ENCODE peak calls at places on chromosomes 11 and 22, in six cellular contexts. T is mucosa of descending colon; D is adipocyte; J is CD8-positive, alpha-beta T cell; F is neuronal stem cell; R is CD8-positive, alpha-beta memory T cell. V is an unnamed sample.

GRCh38 chr11:1487091-1487850 is 692 bp upstream of the MOB2 start:
- DNase-seq in T (peak; percentile 46), D (no peak), J (no peak), F (no peak), R (no peak), V (peak; percentile 16)

GRCh38 chr22:42961815-42962214 is 53.1 kb downstream of the PACSIN2 start:
- DNase-seq in T (peak; percentile 57), D (no peak), J (no peak), F (no peak), R (no peak), V (no peak)

GRCh38 chr11:57358543-57358961 is 20.4 kb downstream of the P2RX3 start:
- DNase-seq in T (no peak), D (no peak), J (no peak), F (no peak), R (no peak), V (no peak)

GRCh38 chr11:69535928-69536327 is 54.5 kb downstream of the LINC01488 start:
- DNase-seq in T (no peak), D (no peak), J (no peak), F (no peak), R (no peak), V (no peak)

GRCh38 chr22:44676441-44677298 is 25.3 kb upstream of the PRR5 start:
- DNase-seq in T (peak; percentile 78), D (peak; percentile 24), J (peak; percentile 11), F (no peak), R (no peak), V (no peak)

GRCh38 chr11:28110108-28110838 is 2.1 kb downstream of the METTL15 start:
- DNase-seq in T (peak; percentile 83), D (peak; percentile 86), J (peak; percentile 45), F (peak; percentile 35), R (peak; percentile 30), V (peak; percentile 76)

GRCh38 chr11:77130763-77131513 is 2.9 kb downstream of the MYO7A start:
- DNase-seq in T (no peak), D (peak; percentile 23), J (no peak), F (no peak), R (no peak), V (peak; percentile 97)

GRCh38 chr11:126415669-126416420 is 60.4 kb downstream of the ST3GAL4 start:
- DNase-seq in T (peak; percentile 67), D (no peak), J (no peak), F (no peak), R (no peak), V (no peak)

GRCh38 chr11:64060861-64061444 is 25.2 kb downstream of the FLRT1 start:
- DNase-seq in T (peak; percentile 52), D (peak; percentile 69), J (peak; percentile 56), F (peak; percentile 70), R (peak; percentile 38), V (no peak)

GRCh38 chr11:114302663-114303062 is 6.5 kb downstream of the NNMT start:
- DNase-seq in T (no peak), D (no peak), J (no peak), F (peak; percentile 20), R (no peak), V (no peak)

GRCh38 chr11:14773755-14774154 is 118.3 kb downstream of the CYP2R1 start:
- DNase-seq in T (no peak), D (peak; percentile 1), J (no peak), F (no peak), R (no peak), V (no peak)

GRCh38 chr22:20933910-20934309 is 16.7 kb downstream of the CRKL start:
- DNase-seq in T (no peak), D (no peak), J (no peak), F (no peak), R (no peak), V (no peak)
- H3K4me1 ChIP-seq in T (peaks cover 27% of the 10 kb centered on the region), D (peaks cover 9% of the 10 kb centered on the region), J (peaks cover 41% of the 10 kb centered on the region), F (no peaks in the 10 kb centered on the region), R (peaks cover 67% of the 10 kb centered on the region), V (no peaks in the 10 kb centered on the region)

GRCh38 chr22:46102752-46103151 is 47.6 kb upstream of the PPARA start:
- DNase-seq in T (no peak), D (no peak), J (no peak), F (no peak), R (no peak), V (no peak)
- H3K4me1 ChIP-seq in T (peaks cover 33% of the 10 kb centered on the region), D (peaks cover 70% of the 10 kb centered on the region), J (no peaks in the 10 kb centered on the region), F (peaks cover 3% of the 10 kb centered on the region), R (no peaks in the 10 kb centered on the region), V (peaks cover 59% of the 10 kb centered on the region)

GRCh38 chr22:48393041-48393370 is 1434.7 kb downstream of the BRD1 start:
- DNase-seq in T (no peak), D (no peak), J (no peak), F (no peak), R (no peak), V (no peak)
- H3K4me1 ChIP-seq in T (no peaks in the 10 kb centered on the region), D (no peaks in the 10 kb centered on the region), J (no peaks in the 10 kb centered on the region), F (no peaks in the 10 kb centered on the region), R (no peaks in the 10 kb centered on the region), V (no peaks in the 10 kb centered on the region)

DNA sequence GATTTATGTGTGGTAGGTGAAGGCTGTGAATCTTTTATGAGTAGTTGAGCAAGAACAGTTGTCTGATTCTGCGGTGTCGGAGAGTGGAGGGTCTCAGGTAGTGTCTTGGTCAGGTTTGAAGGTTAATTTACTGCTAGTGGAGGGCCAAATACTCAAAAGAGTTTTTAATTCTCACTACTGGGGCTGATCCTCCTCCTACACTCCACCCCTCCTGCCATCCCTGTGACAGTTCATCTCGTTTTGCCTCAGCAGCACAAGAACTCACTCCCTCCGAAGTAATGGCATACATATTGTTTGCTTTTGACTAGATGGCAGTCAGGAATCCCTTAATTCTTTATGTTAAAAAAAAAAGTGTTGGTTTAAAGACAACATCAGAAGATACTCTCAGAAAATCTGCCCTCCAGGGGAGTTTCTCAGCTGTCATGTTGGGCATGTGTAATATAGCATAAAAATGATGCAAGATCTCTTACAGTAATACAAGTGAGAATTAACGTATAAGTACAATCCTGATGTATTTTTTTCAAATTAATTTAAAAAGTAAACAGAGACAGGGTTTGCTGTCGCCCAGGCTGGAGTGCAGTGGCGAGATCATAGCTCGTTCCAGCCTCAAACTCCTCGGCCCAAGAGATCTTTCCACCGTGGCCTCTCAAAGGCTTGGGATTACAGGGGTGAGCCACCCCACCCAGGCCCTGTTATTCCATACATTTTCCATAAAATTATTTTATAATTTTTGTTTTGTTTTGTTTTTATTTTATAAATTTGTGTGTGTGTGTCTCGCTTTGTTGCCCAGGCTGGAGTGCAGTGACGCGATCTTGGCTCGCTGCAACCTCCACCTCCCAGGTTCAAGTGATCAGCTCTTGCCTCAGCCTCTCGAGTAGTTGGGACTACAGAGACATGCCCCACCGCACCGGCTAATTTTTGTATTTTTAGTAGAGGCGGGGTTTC is 1.3 kb downstream of the FAR1 start:
- DNase-seq in T (no peak), D (peak; percentile 60), J (no peak), F (no peak), R (no peak), V (no peak)
- H3K4me1 ChIP-seq in T (peaks cover 16% of the 10 kb centered on the region), D (peaks cover 23% of the 10 kb centered on the region), J (peaks cover 14% of the 10 kb centered on the region), F (peaks cover 10% of the 10 kb centered on the region), R (peaks cover 23% of the 10 kb centered on the region), V (no peaks in the 10 kb centered on the region)

DNA sequence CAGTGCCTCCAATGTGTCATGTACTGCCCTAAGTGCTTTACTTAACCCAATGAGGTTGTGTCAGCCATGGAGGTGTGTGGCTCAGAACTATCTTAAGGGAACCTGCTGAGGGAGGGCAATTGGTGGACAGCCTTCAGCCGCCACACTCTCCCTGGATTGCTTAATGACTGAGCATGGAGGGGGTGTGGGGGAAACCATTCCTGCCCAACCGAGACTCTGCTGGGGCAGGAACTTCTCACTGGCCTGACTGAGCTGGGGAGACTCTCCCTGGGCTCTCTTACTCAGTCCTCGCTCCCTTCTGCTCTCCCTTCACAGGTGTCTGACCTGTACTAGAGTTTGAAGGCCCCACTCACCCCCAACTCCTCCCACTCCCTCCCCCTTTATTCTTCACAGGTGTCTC is 114.8 kb downstream of the CCDC81 start:
- DNase-seq in T (no peak), D (no peak), J (no peak), F (no peak), R (no peak), V (no peak)
- H3K4me1 ChIP-seq in T (no peaks in the 10 kb centered on the region), D (peaks cover 23% of the 10 kb centered on the region), J (peaks cover 7% of the 10 kb centered on the region), F (peaks cover 2% of the 10 kb centered on the region), R (peaks cover 8% of the 10 kb centered on the region), V (no peaks in the 10 kb centered on the region)

V was measured in right lobe of liver.